ENCODE peak calls at places on chromosomes 6 and 20, in six cellular contexts. I is C1 segment of cervical spinal cord, D is anterior cingulate cortex, F is EL, S is EH, T is caudate nucleus. E is an unnamed sample.

GRCh38 chr20:35615667-35616464 is at the start of gene SPAG4:
- DNase-seq in I (peak), D (peak), F (no peak), S (no peak), T (peak), E (peak)

GRCh38 chr20:62860391-62860923 is 1.2 kb downstream of the TCFL5 start:
- DNase-seq in I (no peak), D (no peak), F (peak), S (peak), T (no peak), E (no peak)

GRCh38 chr6:68911334-68911733 is 276.3 kb downstream of the ADGRB3 start:
- DNase-seq in I (no peak), D (no peak), F (no peak), S (no peak), T (no peak), E (no peak)

GRCh38 chr20:2946988-2947961 is 74.0 kb downstream of the PTPRA start:
- DNase-seq in I (peak), D (no peak), F (no peak), S (peak), T (no peak), E (peak)

GRCh38 chr6:113500221-113500620 is 356.9 kb upstream of the MARCKS start:
- DNase-seq in I (no peak), D (no peak), F (no peak), S (no peak), T (no peak), E (no peak)

GRCh38 chr6:97294451-97294850 is 11.4 kb upstream of the MMS22L start:
- DNase-seq in I (no peak), D (no peak), F (peak), S (peak), T (no peak), E (no peak)

GRCh38 chr6:35487653-35488516 is 9.0 kb downstream of the TEAD3 start:
- DNase-seq in I (no peak), D (no peak), F (peak), S (peak), T (no peak), E (no peak)

GRCh38 chr6:158853072-158853871 is 34.1 kb upstream of the EZR start:
- DNase-seq in I (no peak), D (no peak), F (peak), S (peak), T (no peak), E (no peak)

GRCh38 chr20:10671221-10671849 is 2.5 kb downstream of the JAG1 start:
- DNase-seq in I (no peak), D (no peak), F (peak), S (peak), T (no peak), E (peak)

GRCh38 chr6:30150671-30151395 is 10.2 kb downstream of the TRIM10 start:
- DNase-seq in I (no peak), D (no peak), F (peak), S (no peak), T (no peak), E (no peak)

GRCh38 chr20:34111057-34111711 is 859 bp downstream of the EIF2S2 start:
- DNase-seq in I (no peak), D (no peak), F (peak), S (peak), T (no peak), E (no peak)

GRCh38 chr6:53287336-53288225 is 61.2 kb downstream of the ELOVL5 start:
- DNase-seq in I (peak), D (no peak), F (peak), S (peak), T (no peak), E (no peak)

GRCh38 chr6:131602913-131603312 is 25.1 kb downstream of the MED23 start:
- DNase-seq in I (no peak), D (no peak), F (peak), S (peak), T (no peak), E (no peak)

GRCh38 chr6:112196290-112196689 is 58.1 kb downstream of the LAMA4 start:
- DNase-seq in I (no peak), D (no peak), F (no peak), S (no peak), T (no peak), E (no peak)

GRCh38 chr6:113011389-113011788 is 664.3 kb downstream of the RFPL4B start:
- DNase-seq in I (no peak), D (no peak), F (no peak), S (peak), T (no peak), E (no peak)

GRCh38 chr6:167717455-167717854 is 109.3 kb upstream of the AFDN start:
- DNase-seq in I (no peak), D (no peak), F (no peak), S (no peak), T (no peak), E (no peak)

GRCh38 chr6:39377530-39377929 is 55.0 kb upstream of the KCNK16 start:
- DNase-seq in I (peak), D (no peak), F (peak), S (peak), T (no peak), E (peak)

GRCh38 chr20:53984781-53985518 is 85.4 kb downstream of the BCAS1 start:
- DNase-seq in I (no peak), D (no peak), F (peak), S (peak), T (no peak), E (no peak)

GRCh38 chr6:140050232-140050995 is 676.0 kb upstream of the CITED2 start:
- DNase-seq in I (no peak), D (no peak), F (peak), S (peak), T (no peak), E (peak)

GRCh38 chr6:16273266-16273665 is 34.9 kb downstream of the GMPR start:
- DNase-seq in I (no peak), D (no peak), F (peak), S (peak), T (no peak), E (no peak)

GRCh38 chr6:169799474-169799926 is 48.1 kb downstream of the ERMARD start:
- DNase-seq in I (no peak), D (no peak), F (no peak), S (no peak), T (no peak), E (no peak)

GRCh38 chr6:3162565-3163247 is 5.4 kb upstream of the TUBB2A start:
- DNase-seq in I (peak), D (peak), F (peak), S (peak), T (no peak), E (peak)

GRCh38 chr6:82072113-82072512 is 175.4 kb downstream of the IBTK start:
- DNase-seq in I (no peak), D (no peak), F (no peak), S (peak), T (no peak), E (no peak)

GRCh38 chr20:10376271-10377075 is 57.5 kb downstream of the MKKS start:
- DNase-seq in I (no peak), D (no peak), F (peak), S (peak), T (no peak), E (no peak)

GRCh38 chr6:3337521-3338350 is 79.0 kb downstream of the PSMG4 start:
- DNase-seq in I (no peak), D (no peak), F (peak), S (peak), T (no peak), E (no peak)

GRCh38 chr6:138307816-138308727 is 69.6 kb upstream of the SMIM28 start:
- DNase-seq in I (peak), D (no peak), F (peak), S (peak), T (no peak), E (peak)

E was measured in occipital lobe.